ENCODE peak calls at places on chromosomes 16 and 17, in four cellular contexts. V is hepatocyte, Y is gastrocnemius medialis, H is GM03348. Q is an unnamed sample.

GRCh38 chr17:55005520-55005919 is 37.0 kb downstream of the STXBP4 start:
- DNase-seq in H (peak), Y (no peak), V (peak), Q (peak)

GRCh38 chr16:25868966-25869365 is 177.2 kb downstream of the HS3ST4 start:
- DNase-seq in H (no peak), V (no peak), Y (no peak), Q (no peak)

GRCh38 chr17:16013943-16014407 is 14.4 kb downstream of the TTC19 start:
- DNase-seq in H (peak), Y (no peak), V (peak), Q (peak)

GRCh38 chr16:66911801-66912200 is 6.9 kb downstream of the CDH16 start:
- DNase-seq in Y (no peak), H (no peak), V (no peak), Q (no peak)

GRCh38 chr16:87328846-87329245 is 11.7 kb upstream of the C16orf95 start:
- DNase-seq in H (no peak), Y (no peak), V (no peak), Q (no peak)

GRCh38 chr17:73645050-73645871 is 1.0 kb upstream of the SDK2 start:
- DNase-seq in V (peak), Y (no peak), H (peak), Q (peak)

GRCh38 chr16:6571044-6571443 is 761.6 kb upstream of the RBFOX1 start:
- DNase-seq in V (no peak), Y (no peak), H (no peak), Q (no peak)

GRCh38 chr16:67782567-67783352 is 23.6 kb downstream of the RANBP10 start:
- DNase-seq in H (no peak), Y (no peak), V (no peak), Q (no peak)

GRCh38 chr17:74317071-74317470 is 9.0 kb upstream of the KIF19 start:
- DNase-seq in H (no peak), V (no peak), Y (no peak), Q (no peak)

GRCh38 chr16:69435977-69436729 is 11.7 kb downstream of the CYB5B start:
- DNase-seq in V (no peak), H (no peak), Y (no peak), Q (no peak)

GRCh38 chr16:53865492-53865863 is 161.5 kb downstream of the FTO start:
- DNase-seq in Y (no peak), H (peak), V (no peak), Q (no peak)

GRCh38 chr16:24139282-24139681 is 116.9 kb upstream of the CACNG3 start:
- DNase-seq in H (no peak), V (no peak), Y (no peak), Q (no peak)

GRCh38 chr17:16407911-16408588 is 7.3 kb upstream of the TRPV2 start:
- DNase-seq in V (peak), Y (peak), H (peak), Q (peak)

GRCh38 chr16:15775209-15775608 is 81.6 kb downstream of the MYH11 start:
- DNase-seq in Y (no peak), H (no peak), V (no peak), Q (peak)

GRCh38 chr17:16932156-16932555 is 39.8 kb downstream of the TNFRSF13B start:
- DNase-seq in V (no peak), H (no peak), Y (no peak), Q (no peak)

GRCh38 chr17:40557531-40558299 is 7.6 kb downstream of the CCR7 start:
- DNase-seq in H (no peak), Y (no peak), V (no peak), Q (no peak)

GRCh38 chr16:22139008-22139407 is 23.3 kb upstream of the SDR42E2 start:
- DNase-seq in H (no peak), Y (no peak), V (no peak), Q (no peak)

GRCh38 chr17:69906306-69906705 is 168.7 kb upstream of the KCNJ16 start:
- DNase-seq in V (no peak), Y (no peak), H (no peak), Q (no peak)

GRCh38 chr16:35559911-35560636 is 2100.7 kb downstream of the TP53TG3F start:
- DNase-seq in Y (no peak), V (no peak), H (no peak), Q (peak)

GRCh38 chr17:13931752-13932477 is 137.4 kb upstream of the COX10 start:
- DNase-seq in H (no peak), Y (peak), V (no peak), Q (no peak)

GRCh38 chr17:77363821-77364361 is 223.1 kb downstream of the SEC14L1 start:
- DNase-seq in V (peak), Y (no peak), H (peak), Q (no peak)

GRCh38 chr16:27737513-27737912 is 187.6 kb downstream of the KATNIP start:
- DNase-seq in H (no peak), Y (no peak), V (no peak), Q (no peak)

GRCh38 chr17:65092262-65092661 is 35.7 kb upstream of the GNA13 start:
- DNase-seq in Y (no peak), H (peak), V (no peak), Q (no peak)

GRCh38 chr16:87068316-87068715 is 248.9 kb downstream of the C16orf95 start:
- DNase-seq in Y (no peak), V (no peak), H (no peak), Q (no peak)

GRCh38 chr17:12634789-12635414 is 30.8 kb upstream of the MYOCD start:
- DNase-seq in H (no peak), V (no peak), Y (no peak), Q (no peak)

GRCh38 chr16:720990-721764 is at the start of gene ANTKMT:
- DNase-seq in H (peak), V (peak), Y (peak), Q (peak)

GRCh38 chr17:58757162-58757613 is 1.5 kb downstream of the PPM1E start:
- DNase-seq in H (no peak), V (no peak), Y (no peak), Q (no peak)

GRCh38 chr17:59427425-59427921 is 96.0 kb downstream of the YPEL2 start:
- DNase-seq in H (peak), Y (no peak), V (no peak), Q (peak)

GRCh38 chr17:64784353-64784798 is 122.3 kb upstream of the SMURF2 start:
- DNase-seq in Y (no peak), V (no peak), H (no peak), Q (no peak)

GRCh38 chr16:50309156-50309526 is 42.8 kb downstream of the ADCY7 start:
- DNase-seq in H (no peak), Y (peak), V (no peak), Q (no peak)

GRCh38 chr16:46426336-46426735 is 194.8 kb downstream of the SHCBP1 start:
- DNase-seq in Y (no peak), H (no peak), V (no peak), Q (no peak)

GRCh38 chr17:1473170-1473569 is 17.1 kb upstream of the CRK start:
- DNase-seq in Y (no peak), H (no peak), V (no peak), Q (no peak)